ENCODE peak calls at places on chromosomes 3 and 15, in nine cellular contexts. M, U, H, X, Z, J, D, C and Y are unnamed samples.

GRCh38 chr15:29942144-29942543 is 119.9 kb upstream of the TJP1 start:
- DNase-seq in C (no peak), H (no peak), M (no peak), Z (no peak), X (no peak), D (no peak), J (no peak), U (no peak), Y (no peak)

GRCh38 chr3:40631341-40631995 is 106.7 kb downstream of the ZNF621 start:
- DNase-seq in M (peak; percentile 37), Z (no peak), X (no peak), D (no peak), C (no peak), U (no peak), J (no peak), H (no peak), Y (no peak)

GRCh38 chr3:63559884-63560283 is 92.6 kb upstream of the SNTN start:
- DNase-seq in M (no peak), C (no peak), Z (no peak), X (no peak), D (no peak), J (no peak), U (no peak), H (no peak), Y (no peak)

GRCh38 chr3:36032180-36032895 is 348.0 kb upstream of the STAC start:
- DNase-seq in X (no peak), D (no peak), Z (no peak), U (no peak), C (no peak), J (no peak), H (no peak), M (no peak), Y (no peak)

GRCh38 chr3:126971891-126972351 is 11.0 kb upstream of the PLXNA1 start:
- DNase-seq in X (peak; percentile 78), Z (peak; percentile 61), C (no peak), H (peak; percentile 50), U (no peak), D (peak; percentile 80), M (peak; percentile 73), J (peak; percentile 80), Y (no peak)

GRCh38 chr3:8637348-8637747 is 7.2 kb downstream of the SSUH2 start:
- DNase-seq in M (no peak), C (no peak), H (no peak), U (no peak), J (no peak), Z (no peak), D (no peak), X (no peak), Y (no peak)

GRCh38 chr3:188695251-188695650 is 476.5 kb upstream of the TPRG1 start:
- DNase-seq in X (no peak), M (no peak), J (no peak), H (no peak), U (no peak), C (no peak), Z (peak; percentile 6), D (no peak), Y (no peak)

GRCh38 chr3:171566803-171567422 is 106.7 kb upstream of the TNIK start:
- DNase-seq in U (peak; percentile 28), X (no peak), M (no peak), H (no peak), J (no peak), Z (peak; percentile 46), C (no peak), D (no peak), Y (no peak)

GRCh38 chr15:92409006-92409405 is 15.3 kb downstream of the ST8SIA2 start:
- DNase-seq in U (no peak), Z (no peak), D (no peak), J (no peak), C (no peak), H (no peak), M (no peak), X (no peak), Y (no peak)

GRCh38 chr3:189458536-189458935 is 172.7 kb upstream of the TP63 start:
- DNase-seq in J (peak; percentile 52), C (no peak), Z (no peak), U (no peak), X (peak; percentile 27), D (no peak), H (no peak), M (no peak), Y (no peak)

GRCh38 chr3:70851066-70851465 is 538.6 kb upstream of the MDFIC2 start:
- DNase-seq in Z (no peak), D (no peak), X (no peak), U (no peak), M (no peak), J (no peak), C (no peak), H (no peak), Y (no peak)

GRCh38 chr3:184368116-184368803 is 6.8 kb downstream of the POLR2H start:
- DNase-seq in D (no peak), H (no peak), Z (no peak), J (no peak), M (no peak), X (no peak), U (no peak), C (no peak), Y (no peak)

DNA sequence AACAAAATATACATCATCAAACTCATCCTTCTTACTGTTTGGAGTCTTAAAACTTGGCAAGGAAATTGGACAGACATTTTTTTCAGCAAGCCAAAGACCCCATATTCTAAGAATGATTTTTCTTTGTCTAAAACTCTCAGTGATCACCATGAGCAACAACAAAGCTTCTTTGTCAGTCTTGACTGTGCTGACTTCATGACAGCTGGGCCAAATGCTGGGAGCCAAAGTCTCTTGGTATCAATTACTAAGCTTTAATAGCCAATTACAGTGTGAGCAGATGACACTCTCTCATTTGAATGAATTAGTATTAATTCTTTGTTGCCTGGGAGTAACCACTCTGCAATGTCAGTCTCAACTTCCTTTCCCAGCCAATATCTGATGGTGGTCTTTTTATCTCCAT is 48.1 kb upstream of the GK5 start:
- DNase-seq in D (no peak), M (no peak), H (no peak), C (no peak), J (no peak), U (no peak), Z (no peak), X (no peak), Y (no peak)
- TF ChIP-seq POLR2A in D (no peak), M (no peak), H (no peak), C (no peak), J (no peak), U (no peak), Z (no peak), X (no peak), Y (no peak)

GRCh38 chr15:59360896-59361295 is 11.8 kb downstream of the MYO1E start:
- DNase-seq in C (no peak), D (no peak), Z (no peak), J (no peak), H (no peak), U (no peak), M (no peak), X (no peak), Y (no peak)

GRCh38 chr15:59366368-59367021 is 6.2 kb downstream of the MYO1E start:
- DNase-seq in C (no peak), M (peak; percentile 31), U (no peak), D (no peak), Z (no peak), J (no peak), X (no peak), H (no peak), Y (no peak)

GRCh38 chr15:59364238-59364637 is 8.4 kb downstream of the MYO1E start:
- DNase-seq in C (no peak), H (no peak), X (no peak), U (no peak), M (no peak), Z (peak; percentile 66), J (no peak), D (no peak), Y (no peak)

GRCh38 chr15:59360305-59360704 is 12.4 kb downstream of the MYO1E start:
- DNase-seq in C (no peak), M (no peak), J (no peak), H (no peak), Z (no peak), U (no peak), D (no peak), X (no peak), Y (no peak)

DNA sequence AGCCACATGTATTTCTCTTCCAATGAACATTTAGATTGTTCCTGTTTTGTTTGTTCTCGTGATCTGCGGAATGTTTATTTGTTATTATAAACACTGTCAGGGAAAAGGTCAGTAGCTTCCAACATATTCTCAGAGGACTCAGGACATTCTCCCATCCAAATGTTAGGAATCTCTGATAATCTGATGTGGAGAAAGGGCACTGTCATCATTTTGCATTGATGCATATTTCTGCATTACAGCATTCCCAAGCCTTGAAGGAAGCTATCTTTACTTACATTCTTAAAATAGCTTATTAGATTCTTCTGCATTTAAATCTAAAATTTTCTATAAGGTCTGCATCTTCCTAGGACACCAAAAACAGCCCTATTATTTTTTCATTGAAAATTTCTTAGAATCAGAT is 10.3 kb downstream of the MYO1E start:
- DNase-seq in M (no peak), C (no peak), X (no peak), J (no peak), D (no peak), U (no peak), Z (no peak), H (no peak), Y (no peak)
- TF ChIP-seq POLR2A in M (no peak), C (no peak), X (no peak), J (no peak), D (no peak), U (no peak), Z (no peak), H (no peak), Y (no peak)

DNA sequence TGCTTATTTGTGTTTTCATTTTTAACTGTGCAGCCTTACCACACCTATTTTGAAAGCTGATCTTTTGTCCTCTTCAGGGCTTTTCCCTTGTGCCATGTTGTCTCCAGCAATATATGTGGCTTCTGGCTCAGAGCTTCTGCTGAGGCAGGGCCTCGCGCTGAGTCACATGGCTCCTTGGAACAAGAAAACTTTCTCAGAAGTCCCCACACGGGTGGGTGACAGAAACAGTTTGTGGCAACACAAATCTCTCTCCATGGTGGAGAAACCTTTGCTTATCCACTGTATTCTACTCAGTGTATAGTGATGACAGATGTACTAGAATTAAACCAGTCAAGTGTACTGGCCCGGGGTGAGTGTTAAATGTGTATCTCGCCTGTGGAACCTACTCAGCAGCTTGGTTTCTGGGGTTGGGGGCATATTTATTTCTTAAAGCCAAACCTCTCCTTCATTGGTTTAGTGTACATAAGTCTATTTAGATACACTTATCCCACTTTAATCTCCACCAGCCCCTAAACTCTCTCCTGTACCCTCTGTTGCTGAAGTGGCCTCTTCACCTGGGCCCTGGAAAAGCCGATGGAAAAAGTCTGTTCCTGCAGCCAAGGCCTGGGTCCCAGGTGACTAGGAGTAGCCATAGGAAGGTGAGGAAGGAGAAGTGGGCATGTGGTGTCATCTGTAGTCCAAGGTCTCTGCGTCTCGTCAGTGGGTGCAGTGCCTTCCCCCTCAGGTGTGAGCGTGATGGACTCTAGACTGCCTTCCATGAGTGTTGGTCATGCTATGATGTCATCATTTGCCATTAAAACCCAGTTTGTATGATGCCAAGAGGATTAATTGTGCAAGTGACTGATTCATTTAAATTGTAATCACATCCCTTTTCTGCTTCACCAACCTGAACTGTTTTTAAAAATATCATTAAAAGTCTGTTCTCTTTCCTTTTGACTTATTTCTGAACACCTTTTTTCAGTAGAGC is 3.2 kb upstream of the FBXL22 start:
- DNase-seq in J (no peak), U (no peak), X (no peak), H (no peak), Z (no peak), D (no peak), M (no peak), C (no peak), Y (no peak)
- TF ChIP-seq POLR2A in J (no peak), U (no peak), X (no peak), H (no peak), Z (no peak), D (no peak), M (no peak), C (no peak), Y (no peak)

GRCh38 chr15:73934281-73934680 is 8.0 kb downstream of the LOXL1 start:
- DNase-seq in C (no peak), D (peak; percentile 35), Z (no peak), H (no peak), X (no peak), U (no peak), M (no peak), J (no peak), Y (no peak)
- TF ChIP-seq POLR2A in C (no peak), D (no peak), Z (no peak), H (no peak), X (no peak), U (no peak), M (no peak), J (no peak), Y (no peak)